ENCODE peak calls at places on chromosomes 5 and 9, in four cellular contexts. F is T47D, X is C1 segment of cervical spinal cord, Y is GM03348. P is an unnamed sample.

GRCh38 chr5:151326276-151326675 is 21.1 kb downstream of the SLC36A2 start:
- DNase-seq in X (no peak), Y (no peak), F (no peak), P (no peak)

GRCh38 chr5:73125289-73125688 is 4.9 kb downstream of the TMEM171 start:
- DNase-seq in X (no peak), Y (no peak), F (no peak), P (no peak)

GRCh38 chr5:16888694-16889124 is 47.4 kb downstream of the MYO10 start:
- DNase-seq in X (no peak), F (no peak), Y (no peak), P (no peak)

GRCh38 chr5:107853031-107853430 is 182.3 kb upstream of the EFNA5 start:
- DNase-seq in Y (no peak), F (no peak), X (no peak), P (no peak)

GRCh38 chr9:123329329-123329955 is 26.6 kb upstream of the CRB2 start:
- DNase-seq in F (no peak), Y (no peak), X (no peak), P (no peak)

GRCh38 chr9:95505676-95506437 is 10.9 kb downstream of the PTCH1 start:
- DNase-seq in X (peak), Y (peak), F (no peak), P (peak)

GRCh38 chr5:5220896-5221295 is 80.8 kb downstream of the ADAMTS16 start:
- DNase-seq in Y (no peak), X (no peak), F (no peak), P (no peak)

GRCh38 chr5:148005788-148006520 is 57.8 kb upstream of the SPINK5 start:
- DNase-seq in Y (no peak), X (no peak), F (no peak), P (no peak)

GRCh38 chr5:761206-761771 is 23.2 kb downstream of the ZDHHC11B start:
- DNase-seq in Y (no peak), X (no peak), F (peak), P (no peak)

GRCh38 chr9:17349816-17350215 is 215.0 kb downstream of the CNTLN start:
- DNase-seq in X (no peak), F (no peak), Y (peak), P (no peak)

GRCh38 chr5:16902846-16903245 is 33.2 kb downstream of the MYO10 start:
- DNase-seq in X (no peak), F (no peak), Y (no peak), P (no peak)

GRCh38 chr9:69190086-69190865 is 16.2 kb downstream of the TJP2 start:
- DNase-seq in F (no peak), Y (no peak), X (no peak), P (no peak)

GRCh38 chr5:133906303-133906702 is 62.1 kb downstream of the C5orf15 start:
- DNase-seq in F (no peak), Y (no peak), X (no peak), P (no peak)

GRCh38 chr9:121692606-121693505 is 41.4 kb downstream of the DAB2IP start:
- DNase-seq in X (no peak), Y (peak), F (no peak), P (no peak)

GRCh38 chr9:122904466-122904822 is 715 bp downstream of the RC3H2 start:
- DNase-seq in X (no peak), F (no peak), Y (peak), P (no peak)

GRCh38 chr5:149376711-149377447 is 2.2 kb downstream of the IL17B start:
- DNase-seq in F (no peak), X (no peak), Y (no peak), P (no peak)

GRCh38 chr5:142017832-142018427 is 5.1 kb upstream of the GNPDA1 start:
- DNase-seq in F (no peak), Y (no peak), X (no peak), P (no peak)

GRCh38 chr5:32583582-32584232 is 1.6 kb upstream of the SUB1 start:
- DNase-seq in F (no peak), X (no peak), Y (no peak), P (no peak)

GRCh38 chr5:77452351-77452750 is 39.8 kb downstream of the WDR41 start:
- DNase-seq in X (no peak), Y (no peak), F (no peak), P (no peak)

GRCh38 chr5:140546851-140547507 is 483 bp upstream of the EIF4EBP3 start:
- DNase-seq in F (no peak), Y (no peak), X (no peak), P (no peak)